ENCODE peak calls at places on chromosome 7, in six cellular contexts. Z is iris pigment epithelial cell; Q is upper lobe of right lung; E is stimulated activated naive B cell treated with anti-CD40 and anti-IgM and Interleukin-4, amounts not matched to agents 10 μg/mL and 1 μg/mL and 100 μg/mL, for 72 hours; K is stimulated activated CD4-positive, alpha-beta T cell treated with anti-CD3 and anti-CD28 coated beads, Interleukin-15, amount 100 ng/mL, for 1 hour; L is RWPE1. O is an unnamed sample.
A peak's percentile ranks its signal among the peaks of the same experiment; 100 is the strongest.

GRCh38 chr7:2169923-2170575 is 62.7 kb downstream of the MAD1L1 start:
- DNase-seq in E (no peak), K (no peak), Z (no peak), Q (peak; percentile 58), L (peak; percentile 82), O (no peak)

GRCh38 chr7:142111509-142111908 is at the start of gene MGAM2:
- DNase-seq in E (no peak), L (no peak), Z (no peak), Q (no peak), K (no peak), O (peak; percentile 55)

GRCh38 chr7:142669074-142669654 is 80.1 kb upstream of the PRSS1 start:
- DNase-seq in Z (peak; percentile 27), L (no peak), K (no peak), Q (no peak), E (no peak), O (no peak)

GRCh38 chr7:25860882-25861228 is 291.1 kb upstream of the NFE2L3 start:
- DNase-seq in E (no peak), K (no peak), L (no peak), Q (no peak), Z (no peak), O (no peak)

GRCh38 chr7:2819954-2820397 is 24.1 kb downstream of the GNA12 start:
- DNase-seq in L (no peak), E (no peak), Z (no peak), K (no peak), Q (no peak), O (no peak)

GRCh38 chr7:131174855-131175254 is 152.8 kb upstream of the MKLN1 start:
- DNase-seq in K (no peak), Q (no peak), E (no peak), L (no peak), Z (no peak), O (no peak)

GRCh38 chr7:98617051-98617959 is at the start of gene NPTX2:
- DNase-seq in Q (peak; percentile 72), Z (peak; percentile 4), K (no peak), E (no peak), L (peak; percentile 87), O (no peak)

GRCh38 chr7:136134503-136134902 is 157.3 kb upstream of the MTPN start:
- DNase-seq in L (peak; percentile 33), K (no peak), Z (peak; percentile 35), Q (no peak), E (no peak), O (no peak)

GRCh38 chr7:35720849-35721248 is 25.9 kb upstream of the HERPUD2 start:
- DNase-seq in Q (no peak), Z (no peak), K (no peak), L (no peak), E (no peak), O (no peak)

GRCh38 chr7:47521041-47521795 is 60.7 kb downstream of the TNS3 start:
- DNase-seq in Q (no peak), Z (no peak), K (no peak), E (no peak), L (no peak), O (no peak)

GRCh38 chr7:90708841-90709317 is 112.8 kb downstream of the CDK14 start:
- DNase-seq in L (no peak), Z (no peak), K (no peak), E (peak; percentile 48), Q (no peak), O (peak; percentile 32)

GRCh38 chr7:156151082-156151481 is 338.8 kb upstream of the SHH start:
- DNase-seq in L (no peak), E (no peak), K (no peak), Z (no peak), Q (peak; percentile 27), O (peak; percentile 32)

GRCh38 chr7:80837345-80837744 is 81.5 kb downstream of the SEMA3C start:
- DNase-seq in L (no peak), Q (no peak), E (no peak), K (no peak), Z (no peak), O (no peak)

GRCh38 chr7:118657391-118658005 is 433.0 kb downstream of the ANKRD7 start:
- DNase-seq in L (no peak), E (no peak), K (no peak), Z (no peak), Q (no peak), O (no peak)

GRCh38 chr7:20260219-20260618 is 43.0 kb upstream of the MACC1 start:
- DNase-seq in K (no peak), Q (no peak), Z (peak; percentile 43), E (no peak), L (no peak), O (no peak)

GRCh38 chr7:5615190-5616070 is 166.0 kb downstream of the RNF216 start:
- DNase-seq in Z (no peak), Q (no peak), L (peak; percentile 75), E (no peak), K (no peak), O (no peak)

GRCh38 chr7:2864999-2865670 is 21.0 kb upstream of the GNA12 start:
- DNase-seq in E (peak; percentile 65), L (peak; percentile 63), K (peak; percentile 58), Z (peak; percentile 67), Q (no peak), O (peak; percentile 84)

GRCh38 chr7:27964840-27965239 is 215.8 kb downstream of the JAZF1 start:
- DNase-seq in E (no peak), Z (no peak), Q (no peak), L (no peak), K (no peak), O (no peak)

GRCh38 chr7:74355091-74355490 is 65.9 kb downstream of the CLIP2 start:
- DNase-seq in E (no peak), K (no peak), Q (no peak), L (peak; percentile 55), Z (peak; percentile 89), O (peak; percentile 77)

GRCh38 chr7:23333671-23334246 is 34.6 kb downstream of the MALSU1 start:
- DNase-seq in L (peak; percentile 81), K (no peak), E (no peak), Q (no peak), Z (peak; percentile 98), O (no peak)

GRCh38 chr7:151566897-151567320 is 47.2 kb upstream of the RHEB start:
- DNase-seq in L (no peak), Z (peak; percentile 86), E (no peak), K (no peak), Q (peak; percentile 69), O (no peak)

GRCh38 chr7:55070271-55070743 is 51.5 kb downstream of the EGFR start:
- DNase-seq in K (no peak), Z (no peak), Q (no peak), E (no peak), L (no peak), O (no peak)

O was measured in Calu3.